ENCODE peak calls at places on chromosomes 1 and 21, in ten cellular contexts. T is sigmoid colon, C is cardiac muscle cell, F is IMR-90, D is astrocyte of the cerebellum, P is uterus, S is heart right ventricle, K is esophagus muscularis mucosa, A is testis, V is spleen. J is an unnamed sample.

GRCh38 chr1:59947047-59947938 is 20.7 kb upstream of the CYP2J2 start:
- DNase-seq in S (no peak), T (peak; percentile 68), V (no peak), C (peak; percentile 82), K (no peak), F (peak; percentile 63), A (peak; percentile 72), D (peak; percentile 47), P (peak; percentile 34), J (peak; percentile 38)

GRCh38 chr1:212827831-212828278 is 19.6 kb downstream of the SPATA45 start:
- DNase-seq in T (no peak), V (no peak), A (no peak), K (no peak), D (no peak), P (no peak), F (no peak), C (no peak), S (no peak), J (no peak)

GRCh38 chr1:87149166-87150065 is 179.3 kb upstream of the LMO4 start:
- DNase-seq in A (no peak), T (no peak), D (no peak), F (peak; percentile 72), V (no peak), C (no peak), S (no peak), K (no peak), P (no peak), J (peak; percentile 35)

GRCh38 chr1:167186771-167187170 is 33.9 kb upstream of the POU2F1 start:
- DNase-seq in P (no peak), T (no peak), D (no peak), S (no peak), C (no peak), A (no peak), F (no peak), K (no peak), V (no peak), J (no peak)

GRCh38 chr1:89530690-89531089 is 6.1 kb downstream of the LRRC8B start:
- DNase-seq in V (no peak), F (no peak), P (no peak), T (no peak), S (no peak), A (no peak), K (no peak), D (no peak), C (no peak), J (no peak)

GRCh38 chr21:30194701-30195299 is 21.1 kb downstream of the CLDN8 start:
- DNase-seq in T (no peak), S (no peak), K (no peak), A (peak; percentile 42), V (no peak), F (no peak), C (peak; percentile 64), P (no peak), D (peak; percentile 4), J (peak; percentile 30)

GRCh38 chr1:111789666-111790316 is 34.1 kb downstream of the DDX20 start:
- DNase-seq in S (no peak), K (no peak), V (no peak), T (no peak), A (no peak), F (no peak), P (no peak), D (no peak), C (no peak), J (no peak)

GRCh38 chr1:196007763-196008162 is 600.5 kb downstream of the KCNT2 start:
- DNase-seq in D (no peak), T (no peak), F (no peak), S (no peak), K (no peak), A (no peak), V (no peak), P (no peak), C (no peak), J (no peak)

GRCh38 chr1:226308723-226309397 is at the start of gene LIN9:
- DNase-seq in K (peak; percentile 97), F (peak; percentile 87), T (peak; percentile 93), A (peak; percentile 95), D (peak; percentile 70), S (peak; percentile 93), C (peak; percentile 95), V (peak; percentile 98), P (peak; percentile 87), J (peak; percentile 97)

GRCh38 chr1:226310637-226311195 is 1.8 kb upstream of the LIN9 start:
- DNase-seq in K (no peak), A (no peak), P (no peak), D (no peak), V (no peak), F (no peak), C (no peak), T (no peak), S (no peak), J (no peak)

GRCh38 chr1:226310123-226310540 is 1.2 kb upstream of the LIN9 start:
- DNase-seq in A (no peak), P (no peak), S (no peak), V (no peak), D (no peak), K (no peak), F (no peak), T (no peak), C (no peak), J (no peak)

GRCh38 chr1:226308166-226308722 is 720 bp downstream of the LIN9 start:
- DNase-seq in T (no peak), S (no peak), C (no peak), K (no peak), P (peak; percentile 18), F (no peak), V (no peak), A (peak; percentile 38), D (no peak), J (peak; percentile 52)

DNA sequence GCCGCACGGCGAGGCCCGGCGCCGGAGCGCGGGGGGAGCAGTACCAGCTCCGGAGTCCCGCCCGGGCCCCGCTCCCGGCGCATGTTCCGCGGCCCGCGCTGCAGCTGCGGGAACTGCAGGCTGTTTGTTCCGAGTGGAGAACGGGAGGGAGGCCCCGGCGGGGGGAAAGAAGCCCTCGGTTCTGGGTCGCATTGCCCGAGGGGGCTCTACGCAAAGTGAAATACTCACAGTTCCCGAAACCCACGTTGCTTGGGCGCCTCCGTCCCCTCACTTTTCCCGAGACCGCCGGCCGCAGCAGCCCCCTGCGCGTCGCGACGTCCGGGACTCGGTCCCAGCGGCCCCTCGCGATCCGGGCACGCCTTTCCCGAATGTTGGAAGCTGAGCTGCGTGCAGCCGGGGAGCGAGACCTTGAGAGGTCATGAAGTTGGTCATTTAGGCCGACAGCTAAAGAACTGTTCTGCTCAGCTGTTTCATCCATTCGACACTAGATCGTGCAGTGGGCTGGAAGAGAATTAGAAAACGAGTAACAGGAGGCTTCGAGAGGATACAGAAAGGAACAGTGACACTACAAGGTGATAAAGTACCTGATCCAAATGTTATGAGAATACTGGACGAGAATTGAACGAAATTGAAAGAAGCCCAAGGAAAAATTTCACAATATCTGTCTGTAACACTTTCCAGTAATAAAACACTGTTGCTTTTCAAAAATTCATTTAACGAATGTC is 596 bp upstream of the LIN9 start:
- DNase-seq in P (peak; percentile 27), A (peak; percentile 55), D (no peak), K (no peak), F (no peak), V (no peak), S (peak; percentile 40), T (peak; percentile 72), C (peak; percentile 65), J (no peak)
- TF ChIP-seq CTCF in P (no peak), A (peak; percentile 20), D (no peak), K (peak; percentile 22), F (peak; percentile 15), V (peak; percentile 13), S (peak; percentile 28), T (peak; percentile 40), C (no peak), J (peak; percentile 16)

GRCh38 chr1:54273092-54273836 is 73.3 kb downstream of the MRPL37 start:
- DNase-seq in V (no peak), T (peak; percentile 96), K (peak; percentile 94), S (peak; percentile 71), P (peak; percentile 93), C (no peak), D (peak; percentile 76), F (peak; percentile 93), A (peak; percentile 80), J (peak; percentile 83)

GRCh38 chr1:54271341-54271740 is 71.4 kb downstream of the MRPL37 start:
- DNase-seq in C (no peak), D (no peak), A (no peak), T (no peak), S (peak; percentile 60), V (no peak), F (no peak), K (no peak), P (no peak), J (no peak)

GRCh38 chr1:54272134-54272533 is 72.2 kb downstream of the MRPL37 start:
- DNase-seq in F (no peak), A (no peak), T (no peak), C (no peak), P (no peak), V (no peak), S (no peak), D (no peak), K (no peak), J (no peak)

GRCh38 chr1:54273837-54274192 is 73.8 kb downstream of the MRPL37 start:
- DNase-seq in K (no peak), D (no peak), A (peak; percentile 73), P (peak; percentile 86), C (no peak), F (no peak), V (no peak), S (peak; percentile 43), T (peak; percentile 93), J (no peak)

DNA sequence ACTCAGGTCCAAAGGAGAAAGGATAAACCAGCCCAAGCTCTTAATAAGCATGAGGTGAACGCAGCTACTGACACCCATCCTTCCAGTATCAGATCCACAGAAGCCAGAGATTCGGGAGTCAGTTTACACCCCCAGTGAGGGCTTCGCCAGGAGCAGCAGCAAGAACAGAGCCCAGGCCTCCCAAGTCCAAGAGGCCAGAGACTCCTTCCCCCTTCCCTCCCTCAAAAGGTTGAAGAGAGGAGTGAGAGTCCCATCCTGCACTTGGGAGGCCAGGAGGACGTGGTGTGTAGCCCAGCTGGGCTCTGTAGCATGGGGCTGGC is 72.8 kb downstream of the MRPL37 start:
- DNase-seq in V (no peak), F (no peak), T (no peak), S (no peak), A (no peak), P (no peak), D (no peak), C (no peak), K (no peak), J (no peak)
- TF ChIP-seq CTCF in V (peak; percentile 45), F (no peak), T (no peak), S (peak; percentile 51), A (no peak), P (no peak), D (no peak), C (peak; percentile 52), K (peak; percentile 60), J (no peak)

DNA sequence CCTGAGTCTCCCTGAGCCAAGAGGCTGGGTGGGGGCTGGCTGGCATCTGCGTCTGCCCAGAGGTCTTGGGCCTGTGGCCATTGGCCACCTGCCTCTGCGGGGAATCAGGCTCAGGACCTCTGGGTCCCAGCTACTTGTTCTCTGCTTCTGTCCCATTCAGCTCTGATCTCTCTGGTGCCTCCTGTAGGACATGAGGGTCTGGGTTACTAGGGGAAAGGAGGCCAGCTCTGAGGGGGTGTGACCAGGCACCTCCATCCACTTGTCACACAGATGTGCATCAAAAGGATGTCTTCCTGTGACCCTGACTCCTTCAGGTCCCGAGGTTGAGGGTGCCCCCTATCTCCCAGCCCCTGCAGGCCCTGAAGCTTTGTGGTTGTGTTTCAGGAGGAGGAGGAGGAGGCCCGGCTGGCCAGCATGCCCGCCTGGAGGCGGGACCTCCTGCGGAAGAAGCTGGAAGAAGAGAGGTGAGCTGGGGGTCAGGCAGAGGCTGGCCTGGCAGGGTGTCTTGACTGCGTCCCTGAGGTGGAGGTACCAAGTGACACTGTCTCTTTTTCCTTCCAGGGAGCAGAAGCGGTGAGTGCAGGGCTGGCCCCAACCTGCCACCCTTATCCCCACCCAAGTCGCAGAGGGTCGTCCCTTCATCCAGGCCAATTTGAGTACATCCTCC is 9.0 kb downstream of the TNFRSF25 start:
- DNase-seq in C (no peak), A (no peak), K (no peak), S (no peak), D (no peak), F (no peak), T (no peak), P (no peak), V (no peak), J (no peak)
- TF ChIP-seq CTCF in C (no peak), A (no peak), K (no peak), S (no peak), D (no peak), F (no peak), T (no peak), P (no peak), V (no peak), J (no peak)

DNA sequence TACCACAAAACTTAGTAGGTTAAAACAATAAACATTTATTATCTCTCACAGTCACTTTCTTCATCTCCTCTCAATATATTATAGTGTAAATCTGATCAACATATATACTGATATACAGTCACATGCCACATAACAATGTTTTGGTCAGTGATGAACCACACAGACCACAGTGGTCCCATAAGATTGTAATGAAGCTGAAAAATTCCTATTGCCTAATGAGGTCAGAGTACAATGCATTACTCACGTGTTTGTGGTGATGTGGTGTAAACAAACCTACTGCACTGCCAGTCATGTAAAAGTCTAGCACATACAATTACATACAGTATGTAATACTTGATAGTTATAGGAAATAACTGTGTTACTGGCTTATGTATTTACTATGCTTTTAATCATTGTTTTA is 30.1 kb downstream of the OLFML3 start:
- DNase-seq in F (peak; percentile 52), A (no peak), S (no peak), V (no peak), P (no peak), T (no peak), D (peak; percentile 72), K (no peak), C (no peak), J (no peak)
- TF ChIP-seq CTCF in F (no peak), A (no peak), S (no peak), V (no peak), P (no peak), T (no peak), D (no peak), K (no peak), C (no peak), J (no peak)